ENCODE peak calls at places on chromosomes 12 and 14, in five cellular contexts. C is HepG2, X is sigmoid colon, D is GM12878, H is HCT116. R is an unnamed sample.

GRCh38 chr14:84579292-84579691 is 950.7 kb upstream of the FLRT2 start:
- DNase-seq in H (no peak), X (no peak), D (no peak), C (no peak), R (no peak)

GRCh38 chr12:94761559-94761958 is 111.2 kb upstream of the TMCC3 start:
- DNase-seq in H (peak), X (no peak), C (peak), D (no peak), R (no peak)

GRCh38 chr12:23816394-23816851 is 133.0 kb downstream of the SOX5 start:
- DNase-seq in X (no peak), D (no peak), H (no peak), C (peak), R (no peak)

GRCh38 chr12:26728205-26729050 is 104.6 kb downstream of the ITPR2 start:
- DNase-seq in X (no peak), D (peak), C (no peak), H (no peak), R (no peak)

GRCh38 chr14:106551265-106551664 is 1024.9 kb downstream of the TMEM121 start:
- DNase-seq in C (no peak), H (no peak), D (no peak), X (no peak), R (no peak)

GRCh38 chr14:68363841-68364711 is 428.8 kb downstream of the ZFP36L1 start:
- DNase-seq in C (peak), H (no peak), D (no peak), X (peak), R (no peak)

GRCh38 chr12:71503579-71504470 is 64.2 kb downstream of the LGR5 start:
- DNase-seq in X (no peak), C (no peak), D (no peak), H (no peak), R (no peak)

GRCh38 chr12:12736759-12737676 is 19.9 kb downstream of the CDKN1B start:
- DNase-seq in H (no peak), D (peak), C (no peak), X (no peak), R (no peak)

GRCh38 chr12:50102648-50103309 is 1.0 kb upstream of the GPD1 start:
- DNase-seq in D (no peak), H (no peak), C (no peak), X (no peak), R (no peak)

GRCh38 chr14:104950021-104950420 is 25.3 kb downstream of the PLD4 start:
- DNase-seq in H (no peak), D (no peak), C (no peak), X (no peak), R (no peak)

GRCh38 chr12:130984183-130985058 is 30.7 kb downstream of the ADGRD1 start:
- DNase-seq in D (no peak), H (no peak), X (no peak), C (peak), R (no peak)

GRCh38 chr14:80901260-80901659 is 40.3 kb downstream of the CEP128 start:
- DNase-seq in X (no peak), H (no peak), C (no peak), D (no peak), R (no peak)

GRCh38 chr12:24615967-24616411 is 332.9 kb downstream of the BCAT1 start:
- DNase-seq in C (peak), X (no peak), D (no peak), H (no peak), R (no peak)

GRCh38 chr12:110741795-110742717 is 635 bp downstream of the PPP1CC start:
- DNase-seq in C (no peak), D (no peak), X (peak), H (no peak), R (no peak)

GRCh38 chr12:57367121-57367520 is 63.7 kb downstream of the R3HDM2 start:
- DNase-seq in H (no peak), C (peak), D (no peak), X (no peak), R (no peak)

GRCh38 chr14:21070083-21070609 is at the start of gene ARHGEF40:
- DNase-seq in H (no peak), D (no peak), C (no peak), X (no peak), R (no peak)
- TF ChIP-seq POLR2AphosphoS5 in H (peak), D (no peak), C (no peak), X (peak), R (no peak)

DNA sequence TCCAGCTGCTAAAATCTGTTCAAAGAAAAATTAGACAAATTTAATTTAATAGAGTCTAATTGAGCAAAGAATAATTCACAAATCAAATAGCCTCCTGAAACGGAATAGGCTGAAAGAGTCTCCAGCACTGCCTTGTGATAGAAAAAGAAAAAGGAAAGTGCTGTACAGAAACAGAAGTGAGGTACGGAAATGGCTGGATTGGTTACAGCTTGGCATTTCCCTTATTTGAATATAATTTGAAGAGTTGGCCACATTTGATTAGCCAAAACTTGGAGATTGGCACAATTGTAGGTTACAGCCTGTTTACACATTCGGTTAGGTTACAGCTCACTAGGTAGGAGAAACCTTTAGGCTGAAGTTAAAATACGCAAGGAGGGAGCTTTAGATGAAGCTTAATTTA is 24.8 kb upstream of the PCED1B start:
- DNase-seq in D (no peak), X (no peak), H (no peak), C (no peak), R (no peak)
- TF ChIP-seq POLR2A in D (no peak), X (no peak), H (no peak), C (no peak), R (no peak)

GRCh38 chr14:46322076-46322475 is 329.5 kb downstream of the RPL10L start:
- DNase-seq in D (no peak), H (no peak), X (no peak), C (no peak), R (no peak)
- TF ChIP-seq POLR2AphosphoS5 in D (no peak), H (no peak), X (no peak), C (no peak), R (no peak)

DNA sequence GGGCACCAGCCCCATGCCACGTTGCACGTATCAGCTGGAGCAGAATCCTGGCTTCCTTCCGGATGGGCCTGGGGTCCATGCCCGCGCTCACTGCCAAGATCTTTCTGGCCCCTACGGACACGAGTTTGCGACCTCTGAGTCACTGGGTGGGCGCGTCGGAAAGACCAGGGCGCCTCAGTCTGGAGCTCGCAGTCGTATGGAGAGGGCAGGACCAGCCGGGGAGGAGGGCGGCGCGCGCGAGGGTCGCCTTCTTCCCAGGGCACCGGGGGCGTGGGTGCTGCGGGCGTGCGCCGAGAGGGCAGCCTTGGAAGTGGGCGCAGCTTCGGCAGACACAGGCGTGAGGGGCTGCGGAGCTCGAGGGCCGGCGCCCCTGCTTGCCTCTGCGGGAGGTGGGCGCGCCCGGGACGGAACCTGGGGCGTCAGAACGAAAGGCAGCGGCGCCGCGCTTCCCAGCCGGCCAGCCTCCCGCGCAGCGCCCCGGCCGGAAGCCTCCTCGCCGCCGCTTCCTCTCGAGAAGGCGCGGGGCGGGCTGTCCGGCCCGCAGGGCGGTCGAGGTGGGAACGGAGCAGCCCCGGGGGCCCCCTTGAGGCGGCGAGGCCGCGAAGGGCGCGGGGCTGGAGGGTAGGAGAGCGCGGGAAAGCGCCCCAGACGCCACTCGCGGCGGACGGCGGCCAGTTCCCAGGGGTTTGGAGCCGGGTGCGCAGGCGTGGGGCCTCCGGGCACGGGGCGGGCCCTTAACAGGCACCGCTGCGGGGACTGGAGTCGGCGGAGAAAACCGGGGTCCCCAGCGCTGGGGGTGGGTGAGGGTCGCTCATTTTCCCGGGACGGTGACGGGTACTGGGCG is at the start of gene ARL6IP4:
- DNase-seq in C (no peak), H (no peak), X (no peak), D (no peak), R (peak)
- TF ChIP-seq POLR2A in C (no peak), H (no peak), X (peak), D (peak), R (no peak)

GRCh38 chr12:47721431-47721973 is 3.8 kb downstream of the ENDOU start:
- DNase-seq in C (no peak), D (no peak), X (no peak), H (no peak), R (no peak)

GRCh38 chr12:47715877-47716548 is 9.3 kb downstream of the ENDOU start:
- DNase-seq in C (no peak), H (no peak), D (no peak), X (no peak), R (no peak)

GRCh38 chr12:47717046-47717442 is 8.2 kb downstream of the ENDOU start:
- DNase-seq in X (no peak), C (no peak), D (no peak), H (no peak), R (no peak)

GRCh38 chr12:47717443-47718193 is 7.7 kb downstream of the ENDOU start:
- DNase-seq in H (no peak), D (no peak), X (peak), C (peak), R (peak)

GRCh38 chr12:47718531-47718930 is 6.8 kb downstream of the ENDOU start:
- DNase-seq in C (no peak), H (no peak), D (no peak), X (no peak), R (no peak)
- TF ChIP-seq POLR2AphosphoS5 in C (no peak), H (no peak), D (no peak), X (no peak), R (no peak)

GRCh38 chr12:54144738-54145137 is 44.0 kb downstream of the SMUG1 start:
- DNase-seq in D (no peak), C (no peak), H (no peak), X (no peak), R (no peak)

GRCh38 chr12:54140958-54141388 is 47.8 kb downstream of the SMUG1 start:
- DNase-seq in H (no peak), D (no peak), C (no peak), X (no peak), R (no peak)

GRCh38 chr12:54145844-54146243 is 42.9 kb downstream of the SMUG1 start:
- DNase-seq in X (no peak), H (no peak), D (no peak), C (no peak), R (no peak)

GRCh38 chr12:54141534-54142475 is 47.0 kb downstream of the SMUG1 start:
- DNase-seq in H (no peak), D (no peak), C (no peak), X (no peak), R (no peak)

DNA sequence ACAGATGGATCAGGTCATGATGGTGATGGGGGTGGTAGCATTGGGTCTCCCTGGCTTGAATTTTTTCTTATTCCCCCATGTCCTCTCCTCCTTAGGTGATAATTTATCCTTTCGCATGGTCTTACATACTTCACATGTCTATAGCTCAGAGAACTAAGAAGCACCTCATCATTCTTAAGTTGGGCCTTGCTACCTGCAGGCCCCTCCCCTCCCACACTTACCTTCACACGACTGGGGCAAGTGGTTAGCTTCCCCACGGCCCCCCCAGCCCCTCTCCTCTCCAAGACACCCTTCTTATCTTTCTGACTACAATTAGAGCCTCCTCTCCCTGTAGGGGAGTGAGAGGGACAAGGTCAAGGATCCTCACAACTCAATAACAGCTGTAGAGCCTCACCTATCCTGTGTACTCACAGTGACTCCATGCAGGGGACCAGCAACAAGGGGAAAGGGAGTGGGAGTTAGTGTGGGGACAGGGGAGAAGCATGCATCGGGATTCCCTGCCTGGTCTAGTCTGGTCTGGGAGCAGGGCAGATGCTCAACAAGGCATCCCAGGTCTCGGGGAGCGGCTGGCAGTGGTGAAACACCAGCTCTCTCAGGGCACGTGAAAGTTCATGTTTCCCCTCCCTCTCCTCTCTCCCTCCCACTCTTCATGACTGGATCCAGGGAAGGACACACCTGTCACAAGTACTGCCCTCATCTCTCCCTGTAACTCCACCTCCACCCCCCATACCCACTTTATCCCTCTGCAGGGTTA is 45.4 kb downstream of the SMUG1 start:
- DNase-seq in H (no peak), C (no peak), D (no peak), X (no peak), R (no peak)
- TF ChIP-seq POLR2A in H (no peak), C (no peak), D (no peak), X (no peak), R (no peak)

GRCh38 chr12:29320295-29321090 is 60.5 kb downstream of the ERGIC2 start:
- DNase-seq in X (no peak), D (no peak), C (peak), H (no peak), R (no peak)
- TF ChIP-seq POLR2AphosphoS5 in X (no peak), D (no peak), C (no peak), H (no peak), R (no peak)

GRCh38 chr14:89639687-89640086 is 222.7 kb upstream of the FOXN3 start:
- DNase-seq in X (no peak), C (no peak), H (no peak), D (no peak), R (no peak)

GRCh38 chr14:89640141-89640540 is 223.1 kb upstream of the FOXN3 start:
- DNase-seq in C (no peak), D (no peak), H (no peak), X (no peak), R (no peak)

GRCh38 chr14:89634037-89634436 is 217.0 kb upstream of the FOXN3 start:
- DNase-seq in H (no peak), C (no peak), X (no peak), D (no peak), R (no peak)

GRCh38 chr14:89638888-89639287 is 221.9 kb upstream of the FOXN3 start:
- DNase-seq in D (no peak), X (no peak), C (no peak), H (no peak), R (no peak)

GRCh38 chr14:89635615-89636014 is 218.6 kb upstream of the FOXN3 start:
- DNase-seq in X (no peak), C (no peak), H (no peak), D (no peak), R (no peak)
- TF ChIP-seq POLR2A in X (no peak), C (no peak), H (no peak), D (no peak), R (no peak)

GRCh38 chr12:32896438-32897275 is at the start of gene PKP2:
- DNase-seq in D (no peak), H (peak), C (peak), X (no peak), R (no peak)
- TF ChIP-seq POLR2AphosphoS5 in D (no peak), H (peak), C (peak), X (no peak), R (no peak)